ENCODE peak calls at places on chromosomes 6 and 20, in seven cellular contexts. G is activated naive CD8-positive, alpha-beta T cell treated with anti-CD3 and anti-CD28 coated beads, Interleukin-2, amount 10 ng/mL, durations not matched to agents 7 days and 5 days; F is effector memory CD8-positive, alpha-beta T cell; D is lower lobe of right lung; C is stimulated activated naive B cell treated with anti-CD40 and anti-IgM and Interleukin-4, amounts not matched to agents 10 μg/mL and 1 μg/mL and 100 μg/mL, for 72 hours; W is heart left ventricle; U is heart right ventricle. H is an unnamed sample.

GRCh38 chr6:32947552-32948465 is 5.1 kb downstream of the HLA-DMA start:
- ATAC-seq in G (no peak), F (peak), D (peak), C (no peak), W (no peak), U (no peak), H (peak)

GRCh38 chr6:116059713-116060571 is 749 bp downstream of the FRK start:
- ATAC-seq in G (no peak), F (no peak), D (peak), C (peak), W (peak), U (peak), H (no peak)

GRCh38 chr20:40715491-40715890 is 26.5 kb upstream of the MAFB start:
- ATAC-seq in G (no peak), F (no peak), D (no peak), C (no peak), W (no peak), U (no peak), H (no peak)

GRCh38 chr20:9388160-9388825 is 126.1 kb upstream of the LAMP5 start:
- ATAC-seq in G (no peak), F (no peak), D (no peak), C (no peak), W (no peak), U (no peak), H (no peak)

GRCh38 chr20:37333848-37334318 is 12.1 kb upstream of the SRC start:
- ATAC-seq in G (no peak), F (peak), D (peak), C (peak), W (no peak), U (no peak), H (no peak)

GRCh38 chr6:170445984-170446383 is 107.1 kb downstream of the PSMB1 start:
- ATAC-seq in G (no peak), F (no peak), D (no peak), C (no peak), W (no peak), U (no peak), H (no peak)

GRCh38 chr6:45610832-45611231 is 233.1 kb upstream of the SUPT3H start:
- ATAC-seq in G (no peak), F (no peak), D (no peak), C (no peak), W (no peak), U (no peak), H (no peak)

GRCh38 chr6:167791036-167791779 is 35.5 kb upstream of the AFDN start:
- ATAC-seq in G (no peak), F (no peak), D (peak), C (no peak), W (no peak), U (no peak), H (no peak)

GRCh38 chr6:150987371-150987828 is 121.9 kb downstream of the MTHFD1L start:
- ATAC-seq in G (peak), F (peak), D (no peak), C (no peak), W (no peak), U (no peak), H (peak)

GRCh38 chr6:14016930-14017625 is 92.3 kb downstream of the RNF182 start:
- ATAC-seq in G (no peak), F (no peak), D (peak), C (no peak), W (no peak), U (no peak), H (no peak)

GRCh38 chr6:134529921-134530320 is 212.0 kb upstream of the SGK1 start:
- ATAC-seq in G (peak), F (peak), D (peak), C (no peak), W (no peak), U (no peak), H (no peak)

GRCh38 chr6:3406362-3406809 is 50.5 kb downstream of the SLC22A23 start:
- ATAC-seq in G (no peak), F (no peak), D (peak), C (no peak), W (no peak), U (no peak), H (no peak)

GRCh38 chr6:152459245-152459644 is 177.9 kb downstream of the SYNE1 start:
- ATAC-seq in G (no peak), F (no peak), D (no peak), C (no peak), W (no peak), U (no peak), H (no peak)

GRCh38 chr20:57996465-57996864 is 232.0 kb downstream of the ANKRD60 start:
- ATAC-seq in G (no peak), F (no peak), D (no peak), C (no peak), W (no peak), U (no peak), H (no peak)

GRCh38 chr20:11331096-11331495 is 586.6 kb upstream of the BTBD3 start:
- ATAC-seq in G (no peak), F (no peak), D (no peak), C (no peak), W (no peak), U (no peak), H (no peak)

GRCh38 chr6:27879795-27880194 is 32.4 kb downstream of the OR2B2 start:
- ATAC-seq in G (no peak), F (no peak), D (no peak), C (no peak), W (no peak), U (no peak), H (peak)

GRCh38 chr6:17098538-17098937 is 3.3 kb upstream of the STMND1 start:
- ATAC-seq in G (no peak), F (no peak), D (no peak), C (no peak), W (no peak), U (peak), H (peak)

GRCh38 chr6:161493731-161494130 is 219.9 kb upstream of the AGPAT4 start:
- ATAC-seq in G (no peak), F (no peak), D (no peak), C (no peak), W (no peak), U (no peak), H (no peak)

GRCh38 chr6:136783495-136784270 is 8.6 kb downstream of the MAP3K5 start:
- ATAC-seq in G (peak), F (peak), D (peak), C (peak), W (peak), U (peak), H (no peak)

GRCh38 chr6:139134817-139135577 is at the start of gene HECA:
- ATAC-seq in G (peak), F (peak), D (peak), C (peak), W (peak), U (peak), H (peak)

GRCh38 chr6:70638468-70638867 is 29.2 kb upstream of the SMAP1 start:
- ATAC-seq in G (no peak), F (no peak), D (no peak), C (no peak), W (no peak), U (no peak), H (no peak)

H was measured in SK-N-SH treated with all-trans-retinoic acid at 6 μM for 48 hours.